ENCODE peak calls at places on chromosome 11, in four cellular contexts. K is K562, I is HepG2, Y is GM12878. G is an unnamed sample.

GRCh38 chr11:17771415-17771814 is 36.8 kb downstream of the KCNC1 start:
- DNase-seq in Y (no peak), K (no peak), I (no peak), G (no peak)

GRCh38 chr11:33507967-33508366 is 192.7 kb downstream of the C11orf91 start:
- DNase-seq in I (peak; percentile 21), K (peak; percentile 18), Y (no peak), G (no peak)

GRCh38 chr11:8219257-8220021 is 44.2 kb downstream of the LMO1 start:
- DNase-seq in K (peak; percentile 63), I (peak; percentile 39), Y (no peak), G (peak; percentile 73)

GRCh38 chr11:12871251-12871650 is 137.9 kb upstream of the RASSF10 start:
- DNase-seq in I (no peak), K (no peak), Y (no peak), G (no peak)

GRCh38 chr11:119854521-119854920 is 125.5 kb upstream of the NECTIN1 start:
- DNase-seq in Y (no peak), K (no peak), I (no peak), G (no peak)

GRCh38 chr11:102406099-102406498 is 46.5 kb downstream of the TMEM123 start:
- DNase-seq in K (no peak), I (no peak), Y (no peak), G (no peak)

GRCh38 chr11:128406365-128406706 is 181.0 kb downstream of the ETS1 start:
- DNase-seq in I (no peak), K (no peak), Y (no peak), G (no peak)

GRCh38 chr11:115127790-115128189 is 376.4 kb downstream of the CADM1 start:
- DNase-seq in I (no peak), Y (no peak), K (no peak), G (no peak)

GRCh38 chr11:30855383-30856006 is 269.3 kb upstream of the MPPED2 start:
- DNase-seq in K (no peak), Y (no peak), I (peak; percentile 2), G (no peak)

GRCh38 chr11:69854719-69855118 is 35.5 kb upstream of the FGF3 start:
- DNase-seq in K (no peak), Y (no peak), I (no peak), G (no peak)

GRCh38 chr11:33475999-33476398 is 218.8 kb downstream of the HIPK3 start:
- DNase-seq in Y (no peak), I (peak; percentile 37), K (peak; percentile 2), G (no peak)

GRCh38 chr11:57230797-57231538 is 6.1 kb downstream of the APLNR start:
- DNase-seq in Y (no peak), K (no peak), I (no peak), G (no peak)

GRCh38 chr11:45188127-45188526 is 41.7 kb downstream of the PRDM11 start:
- DNase-seq in Y (no peak), I (no peak), K (no peak), G (no peak)

GRCh38 chr11:41286751-41287150 is 172.7 kb downstream of the LRRC4C start:
- DNase-seq in K (no peak), I (no peak), Y (no peak), G (no peak)

GRCh38 chr11:41283196-41283930 is 176.1 kb downstream of the LRRC4C start:
- DNase-seq in K (no peak), I (no peak), Y (no peak), G (no peak)

GRCh38 chr11:41282436-41282835 is 177.0 kb downstream of the LRRC4C start:
- DNase-seq in I (no peak), K (no peak), Y (no peak), G (no peak)

GRCh38 chr11:41281131-41281742 is 178.2 kb downstream of the LRRC4C start:
- DNase-seq in Y (no peak), K (no peak), I (no peak), G (no peak)
- H3K27ac ChIP-seq in Y (no peak overlapping the region), K (no peak overlapping the region), I (no peak overlapping the region), G (no peak overlapping the region)

DNA sequence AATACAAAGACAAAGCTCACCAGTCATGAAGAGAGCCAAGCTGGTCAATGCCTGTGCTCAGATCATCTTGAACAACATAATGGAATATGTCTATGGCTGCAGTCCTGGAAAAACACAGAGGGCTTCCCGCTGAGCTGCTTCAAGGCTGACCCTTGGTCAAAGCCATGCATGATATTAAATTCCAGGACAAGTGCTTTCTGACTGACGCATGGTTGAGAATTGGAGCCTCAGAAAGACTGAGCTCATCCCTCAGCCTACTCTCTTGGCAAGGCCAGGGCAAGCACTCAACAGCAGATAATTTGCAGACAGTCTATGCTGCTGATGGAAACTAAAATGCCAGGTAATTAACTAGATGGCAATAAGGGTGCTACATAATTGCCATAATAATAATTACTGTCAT is 89.2 kb downstream of the GALNT18 start:
- DNase-seq in Y (no peak), K (no peak), I (no peak), G (no peak)
- TF ChIP-seq ATF3 in Y (no peak), K (no peak), I (no peak), G (no peak)

GRCh38 chr11:2670541-2671100 is 29.2 kb downstream of the KCNQ1OT1 start:
- DNase-seq in Y (no peak), I (no peak), K (no peak), G (peak; percentile 33)
- TF ChIP-seq HDAC6 in Y (no peak), I (no peak), K (no peak), G (no peak)

GRCh38 chr11:100561325-100561724 is 125.8 kb upstream of the ARHGAP42 start:
- DNase-seq in K (no peak), Y (no peak), I (no peak), G (no peak)
- H3K27ac ChIP-seq in K (no peak overlapping the region), Y (no peak overlapping the region), I (no peak overlapping the region), G (no peak overlapping the region)

G was measured in H1.